ENCODE peak calls at places on chromosomes 16 and 17, in nine cellular contexts. D is A549; I is neural crest cell; O is IMR-90; Q is NB4; X is skeletal muscle cell; G is cerebellum; W is activated CD4-positive, alpha-beta T cell treated with anti-CD3 and anti-CD28 coated beads for 4 hours; P is central memory CD4-positive, alpha-beta T cell. Z is an unnamed sample.

GRCh38 chr17:55496094-55496881 is 15.0 kb downstream of the SMIM36 start:
- DNase-seq in D (peak; percentile 67), I (no peak), O (peak; percentile 67), Q (peak; percentile 76), X (peak; percentile 44), G (no peak), W (no peak), P (no peak), Z (no peak)

GRCh38 chr17:1109606-1110523 is 69.9 kb downstream of the ABR start:
- DNase-seq in D (no peak), I (peak; percentile 59), O (no peak), Q (peak; percentile 69), X (no peak), G (no peak), W (no peak), P (no peak), Z (no peak)

GRCh38 chr17:8532021-8532420 is 96.3 kb downstream of the NDEL1 start:
- DNase-seq in D (peak; percentile 57), I (no peak), O (peak; percentile 62), Q (no peak), X (no peak), G (no peak), W (no peak), P (no peak), Z (no peak)

GRCh38 chr16:51508813-51509212 is 357.7 kb upstream of the SALL1 start:
- DNase-seq in D (no peak), I (no peak), O (peak; percentile 38), Q (no peak), X (no peak), G (no peak), W (no peak), P (no peak), Z (no peak)

GRCh38 chr16:26334218-26335111 is 642.7 kb downstream of the HS3ST4 start:
- DNase-seq in D (no peak), I (no peak), O (no peak), Q (peak; percentile 83), X (no peak), G (no peak), W (no peak), P (no peak), Z (no peak)

GRCh38 chr16:57301126-57301817 is 16.8 kb upstream of the PLLP start:
- DNase-seq in D (no peak), I (no peak), O (no peak), Q (no peak), X (no peak), G (no peak), W (no peak), P (no peak), Z (no peak)

GRCh38 chr17:39229274-39229913 is 3.6 kb upstream of the STAC2 start:
- DNase-seq in D (no peak), I (no peak), O (peak; percentile 37), Q (peak; percentile 91), X (no peak), G (no peak), W (no peak), P (no peak), Z (no peak)

GRCh38 chr16:35523991-35524390 is 2064.6 kb downstream of the TP53TG3F start:
- DNase-seq in D (no peak), I (no peak), O (no peak), Q (no peak), X (no peak), G (no peak), W (no peak), P (no peak), Z (no peak)

GRCh38 chr17:62627904-62628603 is 584 bp downstream of the MRC2 start:
- DNase-seq in D (peak; percentile 55), I (no peak), O (peak; percentile 74), Q (peak; percentile 81), X (no peak), G (no peak), W (peak; percentile 64), P (no peak), Z (no peak)

GRCh38 chr16:28873543-28874201 is 4.6 kb upstream of the ATP2A1 start:
- DNase-seq in D (peak; percentile 73), I (no peak), O (no peak), Q (peak; percentile 51), X (no peak), G (no peak), W (peak; percentile 48), P (peak; percentile 57), Z (peak; percentile 53)

GRCh38 chr17:66436643-66437042 is 134.2 kb downstream of the PRKCA start:
- DNase-seq in D (no peak), I (no peak), O (no peak), Q (no peak), X (no peak), G (no peak), W (no peak), P (no peak), Z (no peak)

GRCh38 chr17:79414520-79415065 is 196.3 kb downstream of the RBFOX3 start:
- DNase-seq in D (no peak), I (no peak), O (no peak), Q (no peak), X (no peak), G (no peak), W (no peak), P (no peak), Z (no peak)

GRCh38 chr17:42704495-42705494 is 22.5 kb downstream of the CNTNAP1 start:
- DNase-seq in D (no peak), I (no peak), O (no peak), Q (no peak), X (no peak), G (no peak), W (no peak), P (no peak), Z (no peak)

GRCh38 chr16:86100205-86101134 is 201.5 kb downstream of the IRF8 start:
- DNase-seq in D (no peak), I (no peak), O (peak; percentile 78), Q (no peak), X (no peak), G (no peak), W (no peak), P (no peak), Z (no peak)

GRCh38 chr17:41464682-41465081 is 2.5 kb downstream of the KRT32 start:
- DNase-seq in D (peak; percentile 79), I (no peak), O (peak; percentile 91), Q (no peak), X (peak; percentile 51), G (no peak), W (no peak), P (no peak), Z (no peak)

GRCh38 chr17:32445075-32445427 is 741 bp downstream of the PSMD11 start:
- DNase-seq in D (peak; percentile 70), I (no peak), O (peak; percentile 71), Q (peak; percentile 58), X (no peak), G (no peak), W (peak; percentile 48), P (no peak), Z (peak; percentile 24)

GRCh38 chr16:3207086-3207953 is 19.3 kb downstream of the OR1F1 start:
- DNase-seq in D (no peak), I (no peak), O (no peak), Q (no peak), X (no peak), G (no peak), W (no peak), P (no peak), Z (no peak)

GRCh38 chr17:7184091-7184488 is 4.9 kb upstream of the ASGR1 start:
- DNase-seq in D (no peak), I (no peak), O (no peak), Q (no peak), X (no peak), G (peak; percentile 58), W (no peak), P (no peak), Z (no peak)

GRCh38 chr16:70270176-70270575 is 18.4 kb upstream of the EXOSC6 start:
- DNase-seq in D (no peak), I (no peak), O (no peak), Q (no peak), X (no peak), G (peak; percentile 66), W (no peak), P (no peak), Z (no peak)

GRCh38 chr16:66300501-66300900 is 66.0 kb upstream of the CDH5 start:
- DNase-seq in D (no peak), I (no peak), O (no peak), Q (no peak), X (no peak), G (no peak), W (no peak), P (no peak), Z (no peak)

GRCh38 chr16:58187092-58187491 is 10.8 kb downstream of the CSNK2A2 start:
- DNase-seq in D (no peak), I (no peak), O (no peak), Q (no peak), X (no peak), G (no peak), W (no peak), P (no peak), Z (no peak)

GRCh38 chr17:62966426-62967110 is 533 bp downstream of the TANC2 start:
- DNase-seq in D (peak; percentile 54), I (peak; percentile 59), O (peak; percentile 18), Q (peak; percentile 28), X (no peak), G (peak; percentile 18), W (peak; percentile 68), P (no peak), Z (no peak)

GRCh38 chr16:81601601-81602251 is 157.1 kb downstream of the CMIP start:
- DNase-seq in D (no peak), I (no peak), O (peak; percentile 20), Q (no peak), X (no peak), G (no peak), W (no peak), P (no peak), Z (no peak)

GRCh38 chr16:1839554-1839953 is 12.5 kb downstream of the FAHD1 start:
- DNase-seq in D (no peak), I (no peak), O (peak; percentile 61), Q (peak; percentile 49), X (peak; percentile 45), G (no peak), W (no peak), P (no peak), Z (no peak)

GRCh38 chr17:36074365-36074764 is 10.3 kb downstream of the CCL18 start:
- DNase-seq in D (no peak), I (no peak), O (no peak), Q (no peak), X (no peak), G (no peak), W (no peak), P (no peak), Z (no peak)

GRCh38 chr17:79862771-79863440 is 23.7 kb upstream of the CBX4 start:
- DNase-seq in D (no peak), I (no peak), O (no peak), Q (no peak), X (no peak), G (no peak), W (no peak), P (no peak), Z (no peak)